ENCODE peak calls at places on chromosomes 4 and X, in five cellular contexts. One of them, this sample, is unnamed.

GRCh38 chrX:49186125-49187027 is at the start of gene PRICKLE3:
- DNase-seq in HTR-8/SVneo: peak; percentile 45
- DNase-seq in astrocyte of the spinal cord: peak; percentile 24
- DNase-seq in T-helper 17 cell: peak; percentile 56
- DNase-seq in B cell: peak; percentile 84
- DNase-seq in this sample: peak; percentile 68

GRCh38 chr4:77226939-77227705 is 70.1 kb downstream of the CCNG2 start:
- DNase-seq in T-helper 17 cell: no peak
- DNase-seq in HTR-8/SVneo: no peak
- DNase-seq in B cell: no peak
- DNase-seq in astrocyte of the spinal cord: no peak
- DNase-seq in this sample: no peak

GRCh38 chrX:64427787-64428186 is 32.5 kb upstream of the MTMR8 start:
- DNase-seq in T-helper 17 cell: no peak
- DNase-seq in astrocyte of the spinal cord: no peak
- DNase-seq in B cell: no peak
- DNase-seq in HTR-8/SVneo: no peak
- DNase-seq in this sample: no peak

GRCh38 chr4:98728433-98728832 is 70.0 kb upstream of the TSPAN5 start:
- DNase-seq in B cell: no peak
- DNase-seq in astrocyte of the spinal cord: peak; percentile 63
- DNase-seq in T-helper 17 cell: no peak
- DNase-seq in HTR-8/SVneo: peak; percentile 45
- DNase-seq in this sample: peak; percentile 50

GRCh38 chrX:11648705-11649519 is 16.8 kb downstream of the ARHGAP6 start:
- DNase-seq in HTR-8/SVneo: no peak
- DNase-seq in astrocyte of the spinal cord: no peak
- DNase-seq in B cell: no peak
- DNase-seq in T-helper 17 cell: no peak
- DNase-seq in this sample: no peak

GRCh38 chr4:34953145-34953799 is 1291.0 kb downstream of the ARAP2 start:
- DNase-seq in B cell: no peak
- DNase-seq in HTR-8/SVneo: no peak
- DNase-seq in T-helper 17 cell: no peak
- DNase-seq in astrocyte of the spinal cord: no peak
- DNase-seq in this sample: no peak

GRCh38 chr4:19776021-19776459 is 475.7 kb upstream of the SLIT2 start:
- DNase-seq in T-helper 17 cell: no peak
- DNase-seq in astrocyte of the spinal cord: peak; percentile 94
- DNase-seq in HTR-8/SVneo: peak; percentile 73
- DNase-seq in B cell: no peak
- DNase-seq in this sample: peak; percentile 84

GRCh38 chr4:55248756-55249155 is 97.3 kb upstream of the SRD5A3 start:
- DNase-seq in T-helper 17 cell: no peak
- DNase-seq in astrocyte of the spinal cord: no peak
- DNase-seq in B cell: no peak
- DNase-seq in HTR-8/SVneo: no peak
- DNase-seq in this sample: no peak

GRCh38 chrX:9873952-9874351 is 87.7 kb downstream of the SHROOM2 start:
- DNase-seq in B cell: peak; percentile 57
- DNase-seq in HTR-8/SVneo: peak; percentile 12
- DNase-seq in astrocyte of the spinal cord: peak; percentile 28
- DNase-seq in T-helper 17 cell: peak; percentile 10
- DNase-seq in this sample: peak; percentile 63

GRCh38 chrX:42754129-42754528 is 23.8 kb downstream of the PPP1R2C start:
- DNase-seq in T-helper 17 cell: no peak
- DNase-seq in astrocyte of the spinal cord: no peak
- DNase-seq in B cell: no peak
- DNase-seq in HTR-8/SVneo: no peak
- DNase-seq in this sample: no peak

GRCh38 chr4:21710212-21710843 is 238.2 kb downstream of the KCNIP4 start:
- DNase-seq in HTR-8/SVneo: no peak
- DNase-seq in T-helper 17 cell: no peak
- DNase-seq in B cell: no peak
- DNase-seq in astrocyte of the spinal cord: no peak
- DNase-seq in this sample: no peak

GRCh38 chr4:6625256-6625655 is 15.2 kb upstream of the MRFAP1 start:
- DNase-seq in HTR-8/SVneo: no peak
- DNase-seq in T-helper 17 cell: no peak
- DNase-seq in B cell: no peak
- DNase-seq in astrocyte of the spinal cord: no peak
- DNase-seq in this sample: no peak

GRCh38 chr4:167779280-167779679 is 313.1 kb upstream of the ANXA10 start:
- DNase-seq in T-helper 17 cell: no peak
- DNase-seq in B cell: no peak
- DNase-seq in HTR-8/SVneo: no peak
- DNase-seq in astrocyte of the spinal cord: no peak
- DNase-seq in this sample: no peak

GRCh38 chr4:123892997-123893745 is 496.6 kb downstream of the SPRY1 start:
- DNase-seq in HTR-8/SVneo: no peak
- DNase-seq in B cell: no peak
- DNase-seq in T-helper 17 cell: no peak
- DNase-seq in astrocyte of the spinal cord: no peak
- DNase-seq in this sample: peak; percentile 16

GRCh38 chrX:63751481-63751880 is 33.5 kb downstream of the ARHGEF9 start:
- DNase-seq in astrocyte of the spinal cord: no peak
- DNase-seq in HTR-8/SVneo: no peak
- DNase-seq in T-helper 17 cell: no peak
- DNase-seq in B cell: no peak
- DNase-seq in this sample: no peak

GRCh38 chr4:80072607-80073361 is at the start of gene ANTXR2:
- DNase-seq in astrocyte of the spinal cord: peak; percentile 98
- DNase-seq in T-helper 17 cell: peak; percentile 55
- DNase-seq in B cell: peak; percentile 81
- DNase-seq in HTR-8/SVneo: peak; percentile 46
- DNase-seq in this sample: peak; percentile 96

GRCh38 chr4:38230821-38231583 is 270.8 kb downstream of the PTTG2 start:
- DNase-seq in B cell: no peak
- DNase-seq in HTR-8/SVneo: no peak
- DNase-seq in astrocyte of the spinal cord: no peak
- DNase-seq in T-helper 17 cell: no peak
- DNase-seq in this sample: no peak

GRCh38 chrX:132612990-132613564 is 124.2 kb upstream of the MBNL3 start:
- DNase-seq in HTR-8/SVneo: no peak
- DNase-seq in astrocyte of the spinal cord: peak; percentile 13
- DNase-seq in B cell: peak; percentile 51
- DNase-seq in T-helper 17 cell: peak; percentile 14
- DNase-seq in this sample: peak; percentile 47

GRCh38 chrX:140132937-140133336 is 167.6 kb upstream of the CXorf66 start:
- DNase-seq in HTR-8/SVneo: no peak
- DNase-seq in astrocyte of the spinal cord: no peak
- DNase-seq in B cell: no peak
- DNase-seq in T-helper 17 cell: no peak
- DNase-seq in this sample: no peak

GRCh38 chrX:68719904-68720614 is 72.6 kb downstream of the STARD8 start:
- DNase-seq in astrocyte of the spinal cord: no peak
- DNase-seq in B cell: no peak
- DNase-seq in T-helper 17 cell: no peak
- DNase-seq in HTR-8/SVneo: no peak
- DNase-seq in this sample: peak; percentile 5

GRCh38 chr4:1002131-1002630 is 9.0 kb upstream of the SLC26A1 start:
- DNase-seq in astrocyte of the spinal cord: no peak
- DNase-seq in T-helper 17 cell: no peak
- DNase-seq in HTR-8/SVneo: no peak
- DNase-seq in B cell: no peak
- DNase-seq in this sample: no peak

GRCh38 chrX:134599173-134599914 is 58.9 kb downstream of the PLAC1 start:
- DNase-seq in T-helper 17 cell: no peak
- DNase-seq in HTR-8/SVneo: no peak
- DNase-seq in B cell: no peak
- DNase-seq in astrocyte of the spinal cord: peak; percentile 42
- DNase-seq in this sample: peak; percentile 29

GRCh38 chrX:68462653-68463052 is 29.4 kb upstream of the OPHN1 start:
- DNase-seq in astrocyte of the spinal cord: peak; percentile 38
- DNase-seq in T-helper 17 cell: no peak
- DNase-seq in HTR-8/SVneo: no peak
- DNase-seq in B cell: peak; percentile 12
- DNase-seq in this sample: peak; percentile 67

GRCh38 chr4:186688150-186688943 is 35.3 kb downstream of the FAT1 start:
- DNase-seq in astrocyte of the spinal cord: no peak
- DNase-seq in T-helper 17 cell: no peak
- DNase-seq in B cell: no peak
- DNase-seq in HTR-8/SVneo: no peak
- DNase-seq in this sample: no peak

GRCh38 chrX:106780664-106781377 is 21.7 kb upstream of the TBC1D8B start:
- DNase-seq in T-helper 17 cell: no peak
- DNase-seq in B cell: no peak
- DNase-seq in HTR-8/SVneo: no peak
- DNase-seq in astrocyte of the spinal cord: no peak
- DNase-seq in this sample: no peak

GRCh38 chrX:15204130-15204751 is 65.6 kb downstream of the ASB9 start:
- DNase-seq in HTR-8/SVneo: no peak
- DNase-seq in astrocyte of the spinal cord: no peak
- DNase-seq in B cell: no peak
- DNase-seq in T-helper 17 cell: no peak
- DNase-seq in this sample: no peak

GRCh38 chrX:79146552-79147390 is 2.3 kb downstream of the GPR174 start:
- DNase-seq in HTR-8/SVneo: no peak
- DNase-seq in T-helper 17 cell: no peak
- DNase-seq in astrocyte of the spinal cord: no peak
- DNase-seq in B cell: peak; percentile 30
- DNase-seq in this sample: no peak

GRCh38 chr4:182144621-182145359 is 98.4 kb upstream of the TENM3 start:
- DNase-seq in astrocyte of the spinal cord: peak; percentile 6
- DNase-seq in T-helper 17 cell: no peak
- DNase-seq in B cell: no peak
- DNase-seq in HTR-8/SVneo: no peak
- DNase-seq in this sample: no peak

GRCh38 chr4:69467797-69468196 is 27.9 kb downstream of the UGT2B4 start:
- DNase-seq in HTR-8/SVneo: no peak
- DNase-seq in T-helper 17 cell: no peak
- DNase-seq in B cell: no peak
- DNase-seq in astrocyte of the spinal cord: no peak
- DNase-seq in this sample: no peak

GRCh38 chr4:16043820-16044554 is 39.8 kb downstream of the PROM1 start:
- DNase-seq in HTR-8/SVneo: no peak
- DNase-seq in astrocyte of the spinal cord: no peak
- DNase-seq in B cell: no peak
- DNase-seq in T-helper 17 cell: no peak
- DNase-seq in this sample: peak; percentile 84

GRCh38 chrX:50067435-50068292 is 133.1 kb downstream of the AKAP4 start:
- DNase-seq in T-helper 17 cell: no peak
- DNase-seq in B cell: no peak
- DNase-seq in HTR-8/SVneo: no peak
- DNase-seq in astrocyte of the spinal cord: peak; percentile 39
- DNase-seq in this sample: peak; percentile 60

GRCh38 chr4:158826057-158826456 is 57.2 kb downstream of the FNIP2 start:
- DNase-seq in astrocyte of the spinal cord: no peak
- DNase-seq in B cell: no peak
- DNase-seq in HTR-8/SVneo: no peak
- DNase-seq in T-helper 17 cell: no peak
- DNase-seq in this sample: no peak

GRCh38 chr4:17491196-17491595 is 20.7 kb downstream of the QDPR start:
- DNase-seq in astrocyte of the spinal cord: no peak
- DNase-seq in T-helper 17 cell: no peak
- DNase-seq in HTR-8/SVneo: no peak
- DNase-seq in B cell: no peak
- DNase-seq in this sample: no peak

GRCh38 chr4:32858971-32859370 is 2138.8 kb downstream of the PCDH7 start:
- DNase-seq in HTR-8/SVneo: peak; percentile 19
- DNase-seq in T-helper 17 cell: no peak
- DNase-seq in B cell: no peak
- DNase-seq in astrocyte of the spinal cord: peak; percentile 86
- DNase-seq in this sample: peak; percentile 64

GRCh38 chrX:132401935-132402334 is 86.9 kb downstream of the MBNL3 start:
- DNase-seq in HTR-8/SVneo: no peak
- DNase-seq in T-helper 17 cell: no peak
- DNase-seq in astrocyte of the spinal cord: peak; percentile 35
- DNase-seq in B cell: no peak
- DNase-seq in this sample: no peak

GRCh38 chr4:102139132-102139573 is 206.1 kb downstream of the SLC39A8 start:
- DNase-seq in B cell: no peak
- DNase-seq in HTR-8/SVneo: no peak
- DNase-seq in T-helper 17 cell: no peak
- DNase-seq in astrocyte of the spinal cord: peak; percentile 93
- DNase-seq in this sample: peak; percentile 21

GRCh38 chr4:52894408-52894807 is 32.3 kb downstream of the RASL11B start:
- DNase-seq in HTR-8/SVneo: no peak
- DNase-seq in T-helper 17 cell: no peak
- DNase-seq in B cell: no peak
- DNase-seq in astrocyte of the spinal cord: peak; percentile 48
- DNase-seq in this sample: no peak